ENCODE peak calls at places on chromosomes 3 and 15, in eight cellular contexts. S is psoas muscle, X is mammary epithelial cell, W is GM23338, D is IMR-90, R is colonic mucosa, T is lower lobe of right lung, M is heart left ventricle. U is an unnamed sample. For H3K4me1, the result is how much of the 10 kb centered on the place peaks cover.

GRCh38 chr3:174440350-174440716 is 418.8 kb upstream of the NAALADL2 start:
- DNase-seq in S (peak), X (no peak), W (peak), D (peak), R (peak), T (peak), M (no peak), U (peak)

GRCh38 chr3:10006762-10007090 is 19.5 kb upstream of the FANCD2 start:
- DNase-seq in S (no peak), X (no peak), W (no peak), D (no peak), R (no peak), T (no peak), M (no peak), U (peak)

GRCh38 chr3:188734395-188734794 is 437.4 kb upstream of the TPRG1 start:
- DNase-seq in S (no peak), X (peak), W (no peak), D (no peak), R (peak), T (no peak), M (no peak), U (no peak)

GRCh38 chr15:91445701-91446100 is 345.6 kb downstream of the SV2B start:
- DNase-seq in S (no peak), X (peak), W (no peak), D (peak), R (no peak), T (no peak), M (no peak), U (no peak)

GRCh38 chr3:4584537-4585249 is 91.5 kb downstream of the ITPR1 start:
- DNase-seq in S (no peak), X (peak), W (no peak), D (peak), R (no peak), T (no peak), M (peak), U (no peak)

GRCh38 chr15:100050877-100051786 is 290.6 kb downstream of the ADAMTS17 start:
- DNase-seq in S (no peak), X (no peak), W (no peak), D (no peak), R (peak), T (no peak), M (no peak), U (no peak)

GRCh38 chr3:169591983-169592644 is 71.4 kb downstream of the MECOM start:
- DNase-seq in S (no peak), X (peak), W (no peak), D (peak), R (no peak), T (no peak), M (peak), U (no peak)

GRCh38 chr3:77248420-77248819 is 208.5 kb downstream of the ROBO2 start:
- DNase-seq in S (no peak), X (no peak), W (no peak), D (no peak), R (no peak), T (peak), M (no peak), U (no peak)

DNA sequence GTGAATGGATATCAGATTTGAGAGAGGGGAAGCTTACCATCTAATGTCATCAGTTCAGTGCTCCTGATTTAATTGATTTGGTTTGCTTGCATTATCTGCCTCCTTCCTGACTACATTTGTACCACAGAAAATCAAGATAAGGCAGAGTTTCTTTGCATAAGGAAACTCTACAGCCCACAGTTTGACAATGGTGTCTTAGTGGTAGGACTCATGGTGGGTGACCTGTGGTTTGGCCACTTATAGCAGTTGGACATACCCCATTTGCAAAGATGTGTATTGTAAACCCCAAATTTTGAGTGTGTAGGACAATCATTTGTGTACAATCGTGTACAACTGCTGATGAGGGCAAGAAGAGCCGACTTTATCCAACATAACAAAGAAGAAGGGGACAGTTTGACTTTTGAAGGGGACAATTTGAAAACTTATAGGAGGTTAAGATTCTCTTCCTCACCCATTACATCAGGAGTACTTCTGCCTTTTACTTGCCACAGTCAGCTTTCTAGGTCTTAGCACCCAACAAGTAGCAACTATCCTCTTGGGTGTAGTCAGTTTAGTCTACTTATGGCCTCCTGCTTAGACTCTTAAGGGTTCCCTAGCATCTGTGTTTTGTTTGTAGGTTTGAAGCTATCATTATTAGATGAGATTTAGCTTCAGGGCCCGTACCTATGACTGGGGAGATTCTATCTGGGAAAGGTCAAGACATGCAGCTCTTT is 6.2 kb downstream of the TGFBR2 start:
- DNase-seq in S (no peak), X (no peak), W (no peak), D (no peak), R (no peak), T (no peak), M (no peak), U (no peak)
- H3K4me1 ChIP-seq in S (half or more), X (half or more), W (under half), D (under half), R (under half), T (half or more), M (half or more), U (under half)

GRCh38 chr3:157146664-157147082 is 13.3 kb downstream of the CCNL1 start:
- DNase-seq in S (no peak), X (no peak), W (no peak), D (no peak), R (no peak), T (no peak), M (no peak), U (no peak)
- H3K4me3 ChIP-seq in S (no peak), X (no peak), W (no peak), D (no peak), R (no peak), T (no peak), M (no peak), U (no peak)

GRCh38 chr3:51637941-51638471 is 33.0 kb upstream of the TEX264 start:
- DNase-seq in S (no peak), X (peak), W (peak), D (peak), R (peak), T (no peak), M (no peak), U (no peak)
- H3K27ac ChIP-seq in S (no peak), X (no peak), W (no peak), D (no peak), R (no peak), T (no peak), M (no peak), U (no peak)

DNA sequence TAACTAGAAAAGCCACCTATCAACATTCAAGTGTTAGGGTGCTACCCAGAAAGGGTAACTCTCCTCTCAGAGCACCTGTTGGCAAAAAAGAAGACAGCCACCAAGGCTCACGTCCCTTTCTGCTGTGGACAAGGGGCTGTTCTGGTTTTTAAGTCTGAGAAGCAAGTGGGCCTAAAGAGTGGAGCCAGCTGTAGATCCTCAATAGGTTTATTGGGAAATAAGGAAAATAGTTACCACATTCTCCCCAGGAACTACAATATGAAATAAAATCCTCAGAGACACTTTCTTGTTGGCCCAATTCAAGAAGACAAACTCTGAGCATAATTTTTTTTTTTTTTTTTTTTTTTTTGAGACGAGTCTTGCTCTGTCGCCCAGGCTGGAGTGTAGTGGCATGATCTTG is 35.8 kb downstream of the LRIG1 start:
- DNase-seq in S (no peak), X (no peak), W (no peak), D (no peak), R (no peak), T (no peak), M (no peak), U (no peak)
- H3K4me1 ChIP-seq in S (half or more), X (under half), W (half or more), D (under half), R (under half), T (under half), M (half or more), U (under half)

GRCh38 chr3:190010486-190010885 is 110.2 kb downstream of the P3H2 start:
- DNase-seq in S (no peak), X (no peak), W (no peak), D (no peak), R (no peak), T (no peak), M (no peak), U (no peak)

GRCh38 chr3:190012314-190012782 is 108.3 kb downstream of the P3H2 start:
- DNase-seq in S (no peak), X (peak), W (peak), D (peak), R (no peak), T (no peak), M (no peak), U (no peak)

GRCh38 chr3:190013943-190014924 is 106.5 kb downstream of the P3H2 start:
- DNase-seq in S (no peak), X (no peak), W (peak), D (no peak), R (no peak), T (no peak), M (no peak), U (no peak)

GRCh38 chr3:190014940-190015339 is 105.8 kb downstream of the P3H2 start:
- DNase-seq in S (no peak), X (no peak), W (no peak), D (no peak), R (no peak), T (no peak), M (no peak), U (no peak)

GRCh38 chr3:190012784-190013183 is 107.9 kb downstream of the P3H2 start:
- DNase-seq in S (no peak), X (peak), W (no peak), D (no peak), R (no peak), T (no peak), M (no peak), U (no peak)
- H3K4me3 ChIP-seq in S (no peak), X (peak), W (no peak), D (no peak), R (no peak), T (no peak), M (no peak), U (no peak)

GRCh38 chr3:45582407-45582806 is 12.1 kb upstream of the LIMD1 start:
- DNase-seq in S (no peak), X (peak), W (no peak), D (peak), R (no peak), T (no peak), M (no peak), U (peak)
- H3K27ac ChIP-seq in S (peak), X (no peak), W (no peak), D (no peak), R (no peak), T (no peak), M (peak), U (no peak)

GRCh38 chr3:124833710-124834332 is 53.3 kb downstream of the ITGB5 start:
- DNase-seq in S (no peak), X (no peak), W (no peak), D (no peak), R (no peak), T (no peak), M (no peak), U (no peak)

GRCh38 chr3:124829819-124830554 is 57.2 kb downstream of the ITGB5 start:
- DNase-seq in S (no peak), X (no peak), W (no peak), D (no peak), R (no peak), T (no peak), M (no peak), U (no peak)

GRCh38 chr3:124834723-124835718 is 52.1 kb downstream of the ITGB5 start:
- DNase-seq in S (peak), X (peak), W (peak), D (peak), R (peak), T (peak), M (peak), U (peak)

GRCh38 chr3:124831631-124832184 is 55.5 kb downstream of the ITGB5 start:
- DNase-seq in S (no peak), X (no peak), W (no peak), D (no peak), R (no peak), T (no peak), M (no peak), U (no peak)

DNA sequence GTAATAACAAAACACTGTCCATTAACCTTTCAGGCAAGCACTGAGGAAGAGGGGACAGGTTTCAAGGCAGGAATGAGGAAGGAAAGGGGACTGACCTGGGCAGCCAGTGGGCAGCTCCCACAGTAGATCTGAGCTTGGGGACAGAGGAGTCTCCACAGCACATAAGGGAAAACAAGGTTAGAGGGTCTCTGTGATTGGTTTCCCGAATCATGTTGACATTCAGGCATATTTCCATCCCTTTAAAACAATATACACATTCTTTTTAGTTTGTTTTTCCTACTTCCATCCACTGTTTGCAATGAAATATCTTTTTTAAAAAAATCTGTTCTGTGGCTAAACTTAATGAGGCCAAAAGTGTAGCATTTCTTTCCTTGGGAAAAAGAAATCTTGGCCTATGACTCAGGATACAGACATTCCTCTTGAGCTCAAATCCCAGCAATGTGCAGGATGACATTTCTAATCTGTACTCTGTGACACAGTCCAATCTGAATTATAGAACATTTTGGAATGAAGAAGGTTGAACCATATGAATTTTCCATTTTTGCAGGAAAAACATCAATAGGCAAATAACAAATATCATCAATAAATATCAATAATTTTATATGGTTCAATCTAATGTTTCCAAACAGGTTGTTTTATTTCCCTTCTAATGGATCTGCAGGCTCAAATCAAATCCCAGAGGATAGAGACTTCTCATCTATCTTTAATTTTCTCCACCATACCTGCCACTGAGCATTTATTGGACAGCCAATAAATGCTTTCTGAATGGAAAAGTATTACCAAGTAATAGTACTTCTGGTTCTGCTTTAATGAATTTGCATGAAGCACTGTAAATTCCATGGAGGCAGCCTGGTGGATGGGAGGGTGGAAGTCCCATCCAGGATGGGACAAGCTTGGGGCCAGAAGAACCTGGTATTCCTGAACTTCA is 54.1 kb downstream of the ITGB5 start:
- DNase-seq in S (no peak), X (no peak), W (no peak), D (peak), R (no peak), T (no peak), M (no peak), U (no peak)
- H3K4me1 ChIP-seq in S (under half), X (under half), W (under half), D (under half), R (under half), T (half or more), M (half or more), U (under half)

GRCh38 chr3:89114841-89115223 is 7.4 kb downstream of the EPHA3 start:
- DNase-seq in S (no peak), X (no peak), W (no peak), D (no peak), R (no peak), T (no peak), M (no peak), U (no peak)
- H3K4me3 ChIP-seq in S (peak), X (peak), W (peak), D (no peak), R (no peak), T (peak), M (peak), U (no peak)

DNA sequence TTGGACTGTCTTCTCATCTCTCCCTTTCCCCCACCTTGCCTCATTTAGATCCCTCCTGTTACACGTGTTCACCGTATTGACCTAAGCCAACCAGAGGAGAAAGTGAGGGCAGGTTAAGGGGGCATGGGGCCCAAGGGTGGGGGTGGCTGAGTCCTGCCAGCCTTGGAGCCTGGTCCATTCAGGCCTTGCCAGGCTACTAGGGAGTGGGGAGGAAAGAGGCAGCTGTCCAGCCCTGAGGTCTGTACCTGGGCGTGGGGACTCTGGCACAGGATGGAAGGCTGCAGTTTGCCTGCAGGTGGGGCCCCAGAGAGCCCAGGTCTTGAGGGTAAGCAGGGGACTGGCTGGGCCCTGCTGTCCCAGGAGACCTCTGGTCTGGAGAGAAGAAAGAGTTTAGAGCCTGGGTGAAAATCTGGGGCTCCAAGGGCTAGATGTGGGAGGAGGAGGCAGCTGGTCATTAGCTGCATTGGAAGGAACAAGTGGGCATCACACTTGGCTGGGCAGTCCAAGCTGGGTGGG is 108.3 kb downstream of the OXNAD1 start:
- DNase-seq in S (no peak), X (no peak), W (no peak), D (no peak), R (no peak), T (no peak), M (no peak), U (no peak)
- H3K27ac ChIP-seq in S (peak), X (no peak), W (no peak), D (no peak), R (no peak), T (no peak), M (peak), U (no peak)